ENCODE peak calls at places on chromosome 12, in six cellular contexts. One of them, this sample, is unnamed. For H3K36me3 and H3K27me3, the result is how much of the 10 kb centered on the place peaks cover.

GRCh38 chr12:45334396-45334795 is 118.5 kb downstream of the ANO6 start:
- DNase-seq in testis: no peak
- DNase-seq in CD8-positive, alpha-beta T cell: no peak
- DNase-seq in left lung: no peak
- DNase-seq in suprapubic skin: no peak
- DNase-seq in keratinocyte: no peak
- DNase-seq in this sample: no peak

GRCh38 chr12:12717586-12718381 is 616 bp downstream of the CDKN1B start:
- DNase-seq in suprapubic skin: no peak
- DNase-seq in keratinocyte: no peak
- DNase-seq in CD8-positive, alpha-beta T cell: no peak
- DNase-seq in testis: peak
- DNase-seq in left lung: peak
- DNase-seq in this sample: no peak

GRCh38 chr12:80442426-80443222 is 1.4 kb upstream of the PTPRQ start:
- DNase-seq in keratinocyte: peak
- DNase-seq in testis: no peak
- DNase-seq in suprapubic skin: no peak
- DNase-seq in left lung: no peak
- DNase-seq in CD8-positive, alpha-beta T cell: no peak
- DNase-seq in this sample: no peak

GRCh38 chr12:53627919-53628318 is 1.7 kb upstream of the ATF7 start:
- DNase-seq in CD8-positive, alpha-beta T cell: no peak
- DNase-seq in testis: no peak
- DNase-seq in left lung: no peak
- DNase-seq in keratinocyte: no peak
- DNase-seq in suprapubic skin: no peak
- DNase-seq in this sample: no peak

GRCh38 chr12:82708507-82708906 is 21.8 kb downstream of the TMTC2 start:
- DNase-seq in left lung: no peak
- DNase-seq in CD8-positive, alpha-beta T cell: no peak
- DNase-seq in suprapubic skin: no peak
- DNase-seq in keratinocyte: no peak
- DNase-seq in testis: peak
- DNase-seq in this sample: no peak

GRCh38 chr12:77685112-77685511 is 145.6 kb upstream of the NAV3 start:
- DNase-seq in suprapubic skin: no peak
- DNase-seq in left lung: peak
- DNase-seq in keratinocyte: peak
- DNase-seq in testis: peak
- DNase-seq in CD8-positive, alpha-beta T cell: no peak
- DNase-seq in this sample: peak

GRCh38 chr12:49673446-49674317 is 33.5 kb downstream of the FMNL3 start:
- DNase-seq in left lung: peak
- DNase-seq in CD8-positive, alpha-beta T cell: peak
- DNase-seq in suprapubic skin: peak
- DNase-seq in testis: peak
- DNase-seq in keratinocyte: no peak
- DNase-seq in this sample: peak

GRCh38 chr12:115801826-115802225 is 475.7 kb downstream of the MED13L start:
- DNase-seq in left lung: no peak
- DNase-seq in keratinocyte: no peak
- DNase-seq in testis: no peak
- DNase-seq in suprapubic skin: no peak
- DNase-seq in CD8-positive, alpha-beta T cell: no peak
- DNase-seq in this sample: no peak

GRCh38 chr12:40104461-40105264 is 1.2 kb downstream of the SLC2A13 start:
- DNase-seq in testis: peak
- DNase-seq in keratinocyte: no peak
- DNase-seq in left lung: peak
- DNase-seq in suprapubic skin: no peak
- DNase-seq in CD8-positive, alpha-beta T cell: no peak
- DNase-seq in this sample: no peak

GRCh38 chr12:132783917-132784531 is 22.4 kb upstream of the ANKLE2 start:
- DNase-seq in testis: peak
- DNase-seq in suprapubic skin: no peak
- DNase-seq in keratinocyte: no peak
- DNase-seq in CD8-positive, alpha-beta T cell: no peak
- DNase-seq in left lung: peak
- DNase-seq in this sample: no peak
- H3K36me3 ChIP-seq in testis: under half
- H3K36me3 ChIP-seq in suprapubic skin: half or more
- H3K36me3 ChIP-seq in keratinocyte: half or more
- H3K36me3 ChIP-seq in CD8-positive, alpha-beta T cell: half or more
- H3K36me3 ChIP-seq in left lung: under half
- H3K36me3 ChIP-seq in this sample: under half

DNA sequence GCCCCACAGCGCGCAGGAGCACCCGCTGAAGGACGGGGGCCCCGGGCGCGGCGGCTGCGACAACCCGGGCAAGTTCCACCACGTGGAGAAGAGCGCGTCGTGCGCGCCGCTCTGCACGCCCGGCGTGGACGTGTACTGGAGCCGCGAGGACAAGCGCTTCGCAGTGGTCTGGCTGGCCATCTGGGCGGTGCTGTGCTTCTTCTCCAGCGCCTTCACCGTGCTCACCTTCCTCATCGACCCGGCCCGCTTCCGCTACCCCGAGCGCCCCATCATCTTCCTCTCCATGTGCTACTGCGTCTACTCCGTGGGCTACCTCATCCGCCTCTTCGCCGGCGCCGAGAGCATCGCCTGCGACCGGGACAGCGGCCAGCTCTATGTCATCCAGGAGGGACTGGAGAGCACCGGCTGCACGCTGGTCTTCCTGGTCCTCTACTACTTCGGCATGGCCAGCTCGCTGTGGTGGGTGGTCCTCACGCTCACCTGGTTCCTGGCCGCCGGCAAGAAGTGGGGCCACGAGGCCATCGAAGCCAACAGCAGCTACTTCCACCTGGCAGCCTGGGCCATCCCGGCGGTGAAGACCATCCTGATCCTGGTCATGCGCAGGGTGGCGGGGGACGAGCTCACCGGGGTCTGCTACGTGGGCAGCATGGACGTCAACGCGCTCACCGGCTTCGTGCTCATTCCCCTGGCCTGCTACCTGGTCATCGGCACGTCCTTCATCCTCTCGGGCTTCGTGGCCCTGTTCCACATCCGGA is 1.4 kb downstream of the FZD10 start:
- DNase-seq in testis: no peak
- DNase-seq in keratinocyte: no peak
- DNase-seq in CD8-positive, alpha-beta T cell: no peak
- DNase-seq in suprapubic skin: peak
- DNase-seq in left lung: no peak
- DNase-seq in this sample: no peak
- H3K27me3 ChIP-seq in testis: under half
- H3K27me3 ChIP-seq in keratinocyte: under half
- H3K27me3 ChIP-seq in CD8-positive, alpha-beta T cell: under half
- H3K27me3 ChIP-seq in suprapubic skin: under half
- H3K27me3 ChIP-seq in left lung: half or more
- H3K27me3 ChIP-seq in this sample: under half

GRCh38 chr12:27119797-27120196 is 37.4 kb upstream of the C12orf71 start:
- DNase-seq in keratinocyte: no peak
- DNase-seq in left lung: no peak
- DNase-seq in testis: no peak
- DNase-seq in CD8-positive, alpha-beta T cell: no peak
- DNase-seq in suprapubic skin: no peak
- DNase-seq in this sample: no peak

GRCh38 chr12:27123642-27124041 is 41.3 kb upstream of the C12orf71 start:
- DNase-seq in left lung: no peak
- DNase-seq in suprapubic skin: no peak
- DNase-seq in keratinocyte: no peak
- DNase-seq in testis: no peak
- DNase-seq in CD8-positive, alpha-beta T cell: no peak
- DNase-seq in this sample: no peak
- TF ChIP-seq CTCF in left lung: no peak
- TF ChIP-seq CTCF in suprapubic skin: no peak
- TF ChIP-seq CTCF in keratinocyte: peak
- TF ChIP-seq CTCF in testis: no peak
- TF ChIP-seq CTCF in CD8-positive, alpha-beta T cell: no peak
- TF ChIP-seq CTCF in this sample: no peak

GRCh38 chr12:52076811-52077210 is 2.7 kb upstream of the SMIM41 start:
- DNase-seq in suprapubic skin: no peak
- DNase-seq in testis: no peak
- DNase-seq in left lung: no peak
- DNase-seq in CD8-positive, alpha-beta T cell: no peak
- DNase-seq in keratinocyte: no peak
- DNase-seq in this sample: no peak
- H3K36me3 ChIP-seq in suprapubic skin: under half
- H3K36me3 ChIP-seq in testis: under half
- H3K36me3 ChIP-seq in left lung: under half
- H3K36me3 ChIP-seq in CD8-positive, alpha-beta T cell: under half
- H3K36me3 ChIP-seq in keratinocyte: under half
- H3K36me3 ChIP-seq in this sample: under half

DNA sequence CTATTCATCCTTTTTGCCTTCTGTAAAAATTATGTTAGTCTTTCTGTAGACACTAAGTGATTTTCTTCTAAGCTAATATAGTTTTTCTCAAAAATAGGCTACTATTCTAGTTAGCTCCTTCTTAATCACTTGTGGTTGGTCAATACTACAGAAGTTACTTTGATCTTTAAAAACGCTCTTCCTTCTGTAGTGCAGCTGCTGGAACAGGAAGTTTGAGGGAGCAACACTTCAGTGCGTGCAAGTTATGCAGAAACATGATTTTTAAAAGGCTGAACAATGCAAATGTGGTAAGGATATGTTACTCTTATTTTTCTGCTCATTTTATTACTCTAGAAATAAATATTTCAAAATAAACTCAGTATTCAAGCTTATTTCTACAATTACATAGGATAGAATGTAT is 11.1 kb upstream of the RERGL start:
- DNase-seq in keratinocyte: no peak
- DNase-seq in left lung: no peak
- DNase-seq in suprapubic skin: no peak
- DNase-seq in CD8-positive, alpha-beta T cell: no peak
- DNase-seq in testis: no peak
- DNase-seq in this sample: no peak
- H3K27me3 ChIP-seq in keratinocyte: under half
- H3K27me3 ChIP-seq in left lung: under half
- H3K27me3 ChIP-seq in suprapubic skin: under half
- H3K27me3 ChIP-seq in CD8-positive, alpha-beta T cell: under half
- H3K27me3 ChIP-seq in testis: under half
- H3K27me3 ChIP-seq in this sample: under half

DNA sequence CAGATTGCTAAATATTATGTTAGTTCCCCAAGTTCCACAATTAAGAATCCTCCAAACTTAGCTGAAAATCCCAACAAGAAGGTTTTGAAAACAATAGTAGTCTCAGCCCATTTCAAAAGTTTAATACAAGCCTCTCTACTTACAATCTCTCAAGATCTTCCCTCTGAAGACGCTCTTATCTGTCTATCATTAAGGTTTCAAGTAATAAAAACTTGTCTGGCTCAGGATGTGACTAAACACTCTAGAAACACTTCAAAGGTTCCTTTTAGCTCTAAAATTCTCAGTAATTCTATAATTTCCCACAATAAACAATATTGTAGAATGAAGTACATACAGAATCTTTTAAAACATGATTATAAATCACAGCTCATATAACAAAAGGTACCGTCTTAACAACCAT is 16.3 kb downstream of the YAF2 start:
- DNase-seq in keratinocyte: no peak
- DNase-seq in left lung: no peak
- DNase-seq in CD8-positive, alpha-beta T cell: no peak
- DNase-seq in suprapubic skin: no peak
- DNase-seq in testis: no peak
- DNase-seq in this sample: no peak
- TF ChIP-seq CTCF in keratinocyte: no peak
- TF ChIP-seq CTCF in left lung: no peak
- TF ChIP-seq CTCF in CD8-positive, alpha-beta T cell: no peak
- TF ChIP-seq CTCF in suprapubic skin: no peak
- TF ChIP-seq CTCF in testis: no peak
- TF ChIP-seq CTCF in this sample: no peak

This sample was measured in kidney epithelial cell.